ENCODE peak calls at places on chromosomes 11 and 22, in six cellular contexts. E is tibial artery, O is kidney, T is sigmoid colon, U is adipocyte, Q is BE2C. W is an unnamed sample.
A peak's percentile ranks its signal among the peaks of the same experiment; 100 is the strongest.

GRCh38 chr22:25839755-25840154 is 97.8 kb downstream of the MYO18B start:
- DNase-seq in E (no peak), O (no peak), T (no peak), U (no peak), Q (no peak), W (no peak)

GRCh38 chr11:83827940-83828554 is 541.9 kb upstream of the CCDC90B start:
- DNase-seq in E (no peak), O (no peak), T (no peak), U (peak; percentile 73), Q (no peak), W (no peak)

GRCh38 chr11:43830928-43831440 is 49.6 kb upstream of the ALKBH3 start:
- DNase-seq in E (peak; percentile 23), O (no peak), T (no peak), U (peak; percentile 96), Q (peak; percentile 39), W (no peak)

GRCh38 chr11:60777572-60777971 is 7.6 kb upstream of the MS4A10 start:
- DNase-seq in E (no peak), O (peak; percentile 47), T (no peak), U (peak; percentile 73), Q (no peak), W (peak; percentile 12)

GRCh38 chr22:17781319-17782031 is 7.2 kb upstream of the BID start:
- DNase-seq in E (no peak), O (peak; percentile 82), T (no peak), U (peak; percentile 90), Q (peak; percentile 90), W (no peak)

GRCh38 chr22:43326342-43326825 is 16.8 kb downstream of the SCUBE1 start:
- DNase-seq in E (no peak), O (no peak), T (no peak), U (no peak), Q (no peak), W (no peak)

GRCh38 chr11:130908770-130909625 is 7.3 kb downstream of the SNX19 start:
- DNase-seq in E (no peak), O (no peak), T (no peak), U (peak; percentile 81), Q (no peak), W (no peak)

GRCh38 chr22:24901448-24901847 is 45.0 kb downstream of the LHFPL7 start:
- DNase-seq in E (no peak), O (no peak), T (no peak), U (no peak), Q (no peak), W (no peak)

GRCh38 chr11:28606930-28607329 is 498.7 kb downstream of the METTL15 start:
- DNase-seq in E (no peak), O (peak; percentile 83), T (no peak), U (peak; percentile 21), Q (peak; percentile 2), W (no peak)

GRCh38 chr11:501001-501682 is 5.9 kb downstream of the RNH1 start:
- DNase-seq in E (no peak), O (no peak), T (no peak), U (no peak), Q (no peak), W (no peak)
- H3K4me1 ChIP-seq in E (peaks cover 45% of the 10 kb centered on the region), O (peaks cover 10% of the 10 kb centered on the region), T (peaks cover 41% of the 10 kb centered on the region), U (peaks cover 29% of the 10 kb centered on the region), Q (no peaks in the 10 kb centered on the region), W (peaks cover 38% of the 10 kb centered on the region)

GRCh38 chr11:7599209-7599608 is 74.1 kb downstream of the CYB5R2 start:
- DNase-seq in E (no peak), O (no peak), T (no peak), U (no peak), Q (no peak), W (no peak)

GRCh38 chr11:7597620-7598019 is 75.7 kb downstream of the CYB5R2 start:
- DNase-seq in E (no peak), O (peak; percentile 87), T (no peak), U (no peak), Q (no peak), W (peak; percentile 77)

GRCh38 chr11:7603031-7603781 is 70.1 kb downstream of the CYB5R2 start:
- DNase-seq in E (no peak), O (no peak), T (no peak), U (peak; percentile 82), Q (no peak), W (no peak)

GRCh38 chr11:7596975-7597391 is 76.3 kb downstream of the CYB5R2 start:
- DNase-seq in E (no peak), O (no peak), T (peak; percentile 66), U (no peak), Q (no peak), W (no peak)

DNA sequence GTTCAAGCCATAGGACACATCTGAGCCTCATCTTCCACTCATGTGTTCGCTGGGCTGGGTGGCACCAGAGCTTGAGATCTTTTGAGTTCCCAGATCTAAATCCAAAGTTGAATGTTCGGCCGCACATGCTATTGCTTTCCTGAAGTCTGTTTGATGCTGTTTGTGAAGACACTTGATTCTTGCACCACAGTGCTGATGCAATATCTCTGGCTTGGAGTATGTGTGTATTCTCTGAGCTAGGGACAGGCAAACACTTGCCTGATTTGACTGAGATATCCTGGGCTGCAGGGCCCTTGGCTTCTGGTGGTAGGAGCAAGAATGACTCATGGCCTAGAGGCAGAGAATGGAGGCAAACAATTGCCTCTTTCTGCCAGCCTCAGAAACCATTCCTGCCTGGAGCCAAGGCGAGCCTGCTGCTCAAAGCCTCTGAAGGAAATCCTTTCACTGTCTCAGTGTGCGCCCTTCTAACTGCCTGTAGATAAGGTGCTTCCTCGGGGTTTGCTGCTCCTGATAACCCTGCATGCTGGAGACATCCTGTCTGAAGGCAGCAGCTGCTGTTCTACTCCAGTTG is 73.0 kb downstream of the CYB5R2 start:
- DNase-seq in E (peak; percentile 90), O (no peak), T (peak; percentile 85), U (peak; percentile 78), Q (peak; percentile 47), W (peak; percentile 73)
- H3K4me1 ChIP-seq in E (no peaks in the 10 kb centered on the region), O (peaks cover 32% of the 10 kb centered on the region), T (no peaks in the 10 kb centered on the region), U (peaks cover 49% of the 10 kb centered on the region), Q (peaks cover 4% of the 10 kb centered on the region), W (peaks cover 30% of the 10 kb centered on the region)

DNA sequence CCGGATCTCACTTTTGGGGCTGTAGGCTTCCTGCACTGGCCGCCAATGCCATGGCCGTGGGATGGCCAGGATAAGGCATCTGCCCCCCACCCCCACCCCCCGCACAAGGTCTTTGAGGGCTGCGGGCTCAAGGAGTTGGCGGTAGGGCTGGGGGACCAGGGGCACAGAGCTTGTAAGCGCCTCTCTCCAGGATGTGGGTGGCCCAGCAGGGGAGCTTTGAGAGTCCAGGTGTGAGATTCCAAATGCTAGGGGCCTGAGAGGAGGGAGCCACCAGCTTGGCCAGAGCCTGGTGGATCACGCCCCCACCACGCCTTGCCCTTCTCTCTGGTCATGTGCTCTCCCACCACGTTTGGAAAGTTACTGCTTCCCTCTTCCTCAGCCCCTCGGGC is 5.0 kb downstream of the CD81 start:
- DNase-seq in E (no peak), O (peak; percentile 75), T (peak; percentile 66), U (no peak), Q (no peak), W (no peak)
- H3K4me1 ChIP-seq in E (peaks cover 85% of the 10 kb centered on the region), O (peaks cover 74% of the 10 kb centered on the region), T (peaks cover 84% of the 10 kb centered on the region), U (peaks cover 57% of the 10 kb centered on the region), Q (no peaks in the 10 kb centered on the region), W (peaks cover 72% of the 10 kb centered on the region)

DNA sequence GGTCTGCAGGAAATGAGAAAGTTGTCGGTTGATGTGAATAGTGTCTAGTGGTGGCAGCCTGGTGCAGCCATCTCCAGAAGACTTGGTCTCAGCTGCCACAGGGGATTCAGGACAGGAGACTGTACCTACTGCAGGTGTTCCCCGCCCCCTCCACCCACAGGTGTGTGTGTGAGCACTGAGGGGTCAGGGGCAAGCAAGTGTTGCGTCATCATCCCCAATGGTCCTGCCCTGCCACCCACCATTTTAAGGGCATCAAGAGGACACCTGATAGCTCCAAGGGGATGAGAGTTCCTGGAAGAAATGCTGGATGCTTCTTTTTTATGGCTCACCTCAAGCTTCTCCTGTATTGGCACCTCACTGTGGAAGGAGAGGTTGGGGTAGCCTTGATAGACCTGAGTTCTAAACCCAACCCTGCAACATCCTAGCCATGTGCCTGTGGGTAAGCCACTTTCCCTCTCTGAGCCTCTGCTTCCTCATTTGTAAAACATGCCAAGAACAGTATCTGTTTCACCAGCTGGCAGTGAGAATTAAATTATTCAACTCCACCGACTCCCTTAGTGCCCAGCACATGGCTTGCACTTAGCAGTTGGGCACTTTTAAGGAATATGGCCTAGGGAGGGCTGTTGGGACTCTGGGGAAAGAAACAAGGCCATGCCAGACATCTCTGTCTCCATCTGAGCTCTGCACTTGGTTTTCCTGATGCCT is 6.1 kb downstream of the C11orf91 start:
- DNase-seq in E (no peak), O (no peak), T (no peak), U (no peak), Q (peak; percentile 8), W (no peak)
- H3K4me1 ChIP-seq in E (peaks cover 41% of the 10 kb centered on the region), O (peaks cover 46% of the 10 kb centered on the region), T (peaks cover 20% of the 10 kb centered on the region), U (peaks cover 67% of the 10 kb centered on the region), Q (no peaks in the 10 kb centered on the region), W (peaks cover 32% of the 10 kb centered on the region)

GRCh38 chr11:9214765-9215164 is 50.4 kb downstream of the DENND5A start:
- DNase-seq in E (no peak), O (no peak), T (no peak), U (no peak), Q (no peak), W (no peak)
- H3K4me1 ChIP-seq in E (peaks cover 48% of the 10 kb centered on the region), O (no peaks in the 10 kb centered on the region), T (peaks cover 21% of the 10 kb centered on the region), U (peaks cover 41% of the 10 kb centered on the region), Q (no peaks in the 10 kb centered on the region), W (peaks cover 5% of the 10 kb centered on the region)

GRCh38 chr11:75022759-75023396 is 34.1 kb downstream of the NEU3 start:
- DNase-seq in E (peak; percentile 72), O (peak; percentile 86), T (peak; percentile 79), U (peak; percentile 86), Q (peak; percentile 88), W (peak; percentile 83)
- H3K4me1 ChIP-seq in E (no peaks in the 10 kb centered on the region), O (peaks cover 15% of the 10 kb centered on the region), T (peaks cover 6% of the 10 kb centered on the region), U (peaks cover 11% of the 10 kb centered on the region), Q (peaks cover 37% of the 10 kb centered on the region), W (no peaks in the 10 kb centered on the region)

GRCh38 chr11:26823963-26824362 is 102.1 kb upstream of the SLC5A12 start:
- DNase-seq in E (no peak), O (no peak), T (no peak), U (no peak), Q (no peak), W (no peak)
- H3K4me1 ChIP-seq in E (peaks cover 28% of the 10 kb centered on the region), O (peaks cover 2% of the 10 kb centered on the region), T (peaks cover 18% of the 10 kb centered on the region), U (peaks cover 8% of the 10 kb centered on the region), Q (no peaks in the 10 kb centered on the region), W (no peaks in the 10 kb centered on the region)

DNA sequence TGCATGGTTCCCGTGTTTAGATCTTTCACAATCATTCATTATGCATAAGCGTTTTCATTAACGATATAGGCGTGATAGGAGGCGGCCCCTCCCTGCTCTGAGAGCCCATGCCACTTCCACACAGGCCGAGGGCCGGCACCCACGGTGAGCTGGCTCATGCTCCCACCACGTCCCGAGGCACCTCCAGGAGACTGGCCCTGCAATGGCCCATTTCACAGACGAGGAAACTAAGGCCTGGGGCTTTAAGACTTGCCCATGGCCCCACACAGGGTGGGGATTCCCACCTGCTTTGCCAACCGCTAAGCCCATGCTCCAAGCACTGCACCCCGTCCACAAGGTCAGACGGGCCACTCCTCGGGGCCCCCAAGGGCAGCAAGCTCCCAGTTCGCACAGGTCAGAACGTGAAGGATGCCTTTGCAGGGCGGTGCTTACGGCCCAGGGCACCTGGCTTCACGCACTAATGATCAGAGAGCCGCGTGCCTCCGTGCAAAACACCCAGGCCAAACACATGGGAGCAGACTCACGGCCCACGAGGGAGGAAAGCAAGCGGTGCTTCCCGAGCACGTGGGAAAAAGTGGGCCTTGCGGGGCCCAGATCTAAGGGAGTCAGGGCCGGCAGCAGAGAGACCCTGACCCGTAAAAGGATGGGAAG is 8.3 kb downstream of the OSBPL5 start:
- DNase-seq in E (peak; percentile 16), O (peak; percentile 91), T (peak; percentile 65), U (no peak), Q (peak; percentile 3), W (peak; percentile 58)
- H3K4me1 ChIP-seq in E (peaks cover 92% of the 10 kb centered on the region), O (peaks cover 44% of the 10 kb centered on the region), T (peaks cover 94% of the 10 kb centered on the region), U (peaks cover 69% of the 10 kb centered on the region), Q (peaks cover 16% of the 10 kb centered on the region), W (peaks cover 59% of the 10 kb centered on the region)

W was measured in upper lobe of right lung.